ENCODE peak calls at places on chromosomes 5 and 9, in five cellular contexts. C is progenitor cell of endocrine pancreas, S is T follicular helper cell, N is AG04450, R is neural progenitor cell. W is an unnamed sample.

GRCh38 chr5:72957337-72957736 is 1.5 kb downstream of the FCHO2 start:
- DNase-seq in C (no peak), N (no peak), R (no peak), S (no peak), W (no peak)

GRCh38 chr5:175657593-175658271 is at the start of gene HRH2:
- DNase-seq in R (peak; percentile 56), S (peak; percentile 19), C (peak; percentile 25), N (no peak), W (no peak)

GRCh38 chr9:124857533-124858162 is 4.1 kb downstream of the RPL35 start:
- DNase-seq in N (no peak), S (no peak), C (no peak), R (no peak), W (no peak)

GRCh38 chr9:38141751-38142150 is 72.7 kb upstream of the SHB start:
- DNase-seq in N (peak; percentile 33), C (no peak), S (no peak), R (no peak), W (peak; percentile 44)

GRCh38 chr9:89483592-89484474 is 14.1 kb downstream of the SEMA4D start:
- DNase-seq in R (no peak), S (peak; percentile 58), C (no peak), N (no peak), W (no peak)

GRCh38 chr5:163373401-163374066 is 63.9 kb upstream of the CCNG1 start:
- DNase-seq in R (no peak), S (no peak), N (no peak), C (no peak), W (no peak)

GRCh38 chr5:107783551-107783950 is 112.8 kb upstream of the EFNA5 start:
- DNase-seq in N (no peak), R (no peak), C (no peak), S (no peak), W (no peak)

GRCh38 chr9:124190761-124191160 is 67.0 kb upstream of the NEK6 start:
- DNase-seq in C (peak; percentile 4), N (no peak), S (no peak), R (peak; percentile 23), W (no peak)

GRCh38 chr5:9605459-9605858 is 24.7 kb downstream of the TAS2R1 start:
- DNase-seq in N (no peak), S (no peak), R (no peak), C (no peak), W (no peak)

GRCh38 chr5:177491429-177491945 is 5.9 kb downstream of the PDLIM7 start:
- DNase-seq in N (no peak), S (no peak), R (peak; percentile 95), C (peak; percentile 60), W (no peak)

GRCh38 chr5:16797949-16798348 is 138.1 kb downstream of the MYO10 start:
- DNase-seq in C (no peak), S (no peak), N (no peak), R (no peak), W (no peak)